ENCODE peak calls at places on chromosomes 16 and 17, in ten cellular contexts. One of them, this sample, is unnamed.

GRCh38 chr16:19884021-19884485 is 595 bp downstream of the GPRC5B start:
- DNase-seq in pancreas: peak; percentile 43
- DNase-seq in A549: no peak
- DNase-seq in astrocyte: no peak
- DNase-seq in mammary epithelial cell: no peak
- DNase-seq in breast epithelium: no peak
- DNase-seq in PC-9: peak; percentile 15
- DNase-seq in cardiac muscle cell: no peak
- DNase-seq in heart right ventricle: peak; percentile 34
- DNase-seq in GM23338: peak; percentile 35
- DNase-seq in this sample: no peak

GRCh38 chr16:84318091-84318975 is 23.7 kb downstream of the WFDC1 start:
- DNase-seq in mammary epithelial cell: no peak
- DNase-seq in breast epithelium: no peak
- DNase-seq in astrocyte: no peak
- DNase-seq in PC-9: no peak
- DNase-seq in heart right ventricle: no peak
- DNase-seq in GM23338: no peak
- DNase-seq in pancreas: no peak
- DNase-seq in cardiac muscle cell: no peak
- DNase-seq in A549: no peak
- DNase-seq in this sample: no peak

GRCh38 chr17:72004476-72005331 is 116.1 kb upstream of the SOX9 start:
- DNase-seq in cardiac muscle cell: peak; percentile 5
- DNase-seq in heart right ventricle: no peak
- DNase-seq in mammary epithelial cell: no peak
- DNase-seq in pancreas: no peak
- DNase-seq in breast epithelium: no peak
- DNase-seq in GM23338: peak; percentile 10
- DNase-seq in A549: no peak
- DNase-seq in astrocyte: peak; percentile 47
- DNase-seq in PC-9: no peak
- DNase-seq in this sample: no peak

GRCh38 chr17:50364715-50365114 is 8.3 kb downstream of the MRPL27 start:
- DNase-seq in GM23338: peak; percentile 60
- DNase-seq in PC-9: no peak
- DNase-seq in breast epithelium: no peak
- DNase-seq in cardiac muscle cell: no peak
- DNase-seq in heart right ventricle: no peak
- DNase-seq in pancreas: no peak
- DNase-seq in astrocyte: peak; percentile 33
- DNase-seq in A549: no peak
- DNase-seq in mammary epithelial cell: no peak
- DNase-seq in this sample: no peak

GRCh38 chr16:55842369-55843104 is 9.6 kb upstream of the CES1 start:
- DNase-seq in breast epithelium: no peak
- DNase-seq in A549: peak; percentile 64
- DNase-seq in mammary epithelial cell: peak; percentile 16
- DNase-seq in cardiac muscle cell: peak; percentile 63
- DNase-seq in GM23338: peak; percentile 76
- DNase-seq in PC-9: peak; percentile 18
- DNase-seq in pancreas: peak; percentile 36
- DNase-seq in astrocyte: peak; percentile 7
- DNase-seq in heart right ventricle: peak; percentile 35
- DNase-seq in this sample: no peak

GRCh38 chr16:85569615-85570212 is 43.4 kb upstream of the GSE1 start:
- DNase-seq in astrocyte: peak; percentile 86
- DNase-seq in pancreas: peak; percentile 33
- DNase-seq in mammary epithelial cell: peak; percentile 27
- DNase-seq in cardiac muscle cell: peak; percentile 82
- DNase-seq in heart right ventricle: no peak
- DNase-seq in GM23338: peak; percentile 66
- DNase-seq in breast epithelium: no peak
- DNase-seq in PC-9: peak; percentile 22
- DNase-seq in A549: no peak
- DNase-seq in this sample: no peak

GRCh38 chr17:37273419-37274051 is 102.2 kb upstream of the C17orf78 start:
- DNase-seq in A549: peak; percentile 15
- DNase-seq in cardiac muscle cell: peak; percentile 85
- DNase-seq in GM23338: peak; percentile 8
- DNase-seq in breast epithelium: no peak
- DNase-seq in PC-9: no peak
- DNase-seq in heart right ventricle: no peak
- DNase-seq in pancreas: no peak
- DNase-seq in mammary epithelial cell: no peak
- DNase-seq in astrocyte: no peak
- DNase-seq in this sample: no peak

GRCh38 chr16:71746442-71747046 is 22.0 kb upstream of the PHLPP2 start:
- DNase-seq in heart right ventricle: no peak
- DNase-seq in breast epithelium: no peak
- DNase-seq in pancreas: no peak
- DNase-seq in PC-9: peak; percentile 7
- DNase-seq in astrocyte: peak; percentile 18
- DNase-seq in mammary epithelial cell: peak; percentile 29
- DNase-seq in A549: peak; percentile 69
- DNase-seq in GM23338: peak; percentile 72
- DNase-seq in cardiac muscle cell: peak; percentile 61
- DNase-seq in this sample: no peak

GRCh38 chr17:31598921-31599571 is 207.6 kb downstream of the RAB11FIP4 start:
- DNase-seq in A549: peak; percentile 43
- DNase-seq in breast epithelium: no peak
- DNase-seq in GM23338: no peak
- DNase-seq in pancreas: no peak
- DNase-seq in mammary epithelial cell: no peak
- DNase-seq in astrocyte: no peak
- DNase-seq in heart right ventricle: no peak
- DNase-seq in cardiac muscle cell: no peak
- DNase-seq in PC-9: no peak
- DNase-seq in this sample: no peak

GRCh38 chr17:31596382-31597323 is 205.2 kb downstream of the RAB11FIP4 start:
- DNase-seq in astrocyte: peak; percentile 98
- DNase-seq in pancreas: no peak
- DNase-seq in A549: peak; percentile 86
- DNase-seq in breast epithelium: no peak
- DNase-seq in heart right ventricle: peak; percentile 78
- DNase-seq in PC-9: peak; percentile 88
- DNase-seq in GM23338: peak; percentile 32
- DNase-seq in mammary epithelial cell: peak; percentile 96
- DNase-seq in cardiac muscle cell: peak; percentile 96
- DNase-seq in this sample: peak; percentile 23

GRCh38 chr17:31595666-31596381 is 204.3 kb downstream of the RAB11FIP4 start:
- DNase-seq in breast epithelium: no peak
- DNase-seq in pancreas: no peak
- DNase-seq in PC-9: peak; percentile 63
- DNase-seq in A549: no peak
- DNase-seq in mammary epithelial cell: no peak
- DNase-seq in astrocyte: no peak
- DNase-seq in heart right ventricle: no peak
- DNase-seq in cardiac muscle cell: no peak
- DNase-seq in GM23338: no peak
- DNase-seq in this sample: no peak

GRCh38 chr17:31598388-31598760 is 206.9 kb downstream of the RAB11FIP4 start:
- DNase-seq in pancreas: no peak
- DNase-seq in cardiac muscle cell: no peak
- DNase-seq in mammary epithelial cell: no peak
- DNase-seq in breast epithelium: no peak
- DNase-seq in astrocyte: no peak
- DNase-seq in A549: no peak
- DNase-seq in GM23338: no peak
- DNase-seq in heart right ventricle: no peak
- DNase-seq in PC-9: no peak
- DNase-seq in this sample: no peak

GRCh38 chr17:31597646-31598387 is 206.3 kb downstream of the RAB11FIP4 start:
- DNase-seq in mammary epithelial cell: no peak
- DNase-seq in A549: no peak
- DNase-seq in GM23338: no peak
- DNase-seq in cardiac muscle cell: no peak
- DNase-seq in PC-9: no peak
- DNase-seq in breast epithelium: no peak
- DNase-seq in heart right ventricle: no peak
- DNase-seq in astrocyte: no peak
- DNase-seq in pancreas: no peak
- DNase-seq in this sample: no peak
- H3K27ac ChIP-seq in mammary epithelial cell: no peak overlapping the region
- H3K27ac ChIP-seq in A549: no peak overlapping the region
- H3K27ac ChIP-seq in GM23338: no peak overlapping the region
- H3K27ac ChIP-seq in cardiac muscle cell: no peak overlapping the region
- H3K27ac ChIP-seq in PC-9: no peak overlapping the region
- H3K27ac ChIP-seq in breast epithelium: no peak overlapping the region
- H3K27ac ChIP-seq in heart right ventricle: no peak overlapping the region
- H3K27ac ChIP-seq in astrocyte: no peak overlapping the region
- H3K27ac ChIP-seq in pancreas: no peak overlapping the region
- H3K27ac ChIP-seq in this sample: no peak overlapping the region

GRCh38 chr16:17053536-17054160 is 417.1 kb downstream of the XYLT1 start:
- DNase-seq in mammary epithelial cell: no peak
- DNase-seq in GM23338: peak; percentile 46
- DNase-seq in pancreas: no peak
- DNase-seq in breast epithelium: no peak
- DNase-seq in heart right ventricle: no peak
- DNase-seq in PC-9: no peak
- DNase-seq in cardiac muscle cell: no peak
- DNase-seq in astrocyte: no peak
- DNase-seq in A549: no peak
- DNase-seq in this sample: no peak
- TF ChIP-seq CTCF in mammary epithelial cell: peak; percentile 25
- TF ChIP-seq CTCF in GM23338: peak; percentile 51
- TF ChIP-seq CTCF in pancreas: no peak
- TF ChIP-seq CTCF in breast epithelium: no peak
- TF ChIP-seq CTCF in heart right ventricle: no peak
- TF ChIP-seq CTCF in PC-9: no peak
- TF ChIP-seq CTCF in cardiac muscle cell: no peak
- TF ChIP-seq CTCF in astrocyte: no peak
- TF ChIP-seq CTCF in A549: no peak
- TF ChIP-seq CTCF in this sample: no peak

DNA sequence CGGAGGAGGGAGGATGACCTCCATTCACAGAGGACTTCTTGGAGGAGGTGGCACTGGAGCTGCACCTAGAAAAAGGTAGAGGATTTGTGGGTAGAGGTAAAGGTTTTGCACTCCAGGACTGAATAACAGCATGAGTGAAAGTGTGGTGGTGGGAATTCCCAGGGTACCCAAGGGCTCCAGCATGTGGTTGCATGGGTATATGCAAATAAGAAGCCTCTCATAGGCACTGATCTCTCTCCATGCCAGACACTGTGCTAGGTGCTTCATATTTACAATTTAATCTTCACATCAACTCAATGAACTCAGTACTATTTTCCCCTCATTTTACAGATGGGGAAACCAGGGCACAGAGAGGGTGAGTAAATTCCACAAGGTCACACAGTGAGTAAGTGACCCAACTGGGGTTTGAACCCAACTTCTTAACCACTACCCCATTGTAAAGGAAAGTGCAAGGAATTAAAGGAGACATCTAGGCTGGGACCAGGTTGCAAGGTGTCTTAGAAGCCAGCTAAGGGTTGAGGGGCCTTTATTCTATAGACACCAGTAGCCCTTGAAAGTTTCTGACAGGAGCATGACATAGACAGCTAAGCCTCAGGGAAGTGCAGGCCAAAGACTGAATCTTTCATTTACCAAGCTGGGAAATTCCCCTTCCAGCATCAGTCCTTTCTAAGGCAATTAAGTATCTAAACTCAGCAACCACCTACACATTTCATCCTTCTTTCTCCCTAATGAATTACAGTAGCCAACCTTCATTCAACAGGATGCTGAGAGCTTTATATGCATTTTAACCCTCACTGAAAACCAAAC is 21.3 kb downstream of the SCNN1B start:
- DNase-seq in PC-9: no peak
- DNase-seq in mammary epithelial cell: peak; percentile 32
- DNase-seq in breast epithelium: no peak
- DNase-seq in pancreas: no peak
- DNase-seq in astrocyte: no peak
- DNase-seq in GM23338: no peak
- DNase-seq in cardiac muscle cell: no peak
- DNase-seq in A549: no peak
- DNase-seq in heart right ventricle: no peak
- DNase-seq in this sample: no peak
- H3K27ac ChIP-seq in PC-9: no peak overlapping the region
- H3K27ac ChIP-seq in mammary epithelial cell: no peak overlapping the region
- H3K27ac ChIP-seq in breast epithelium: no peak overlapping the region
- H3K27ac ChIP-seq in pancreas: no peak overlapping the region
- H3K27ac ChIP-seq in astrocyte: no peak overlapping the region
- H3K27ac ChIP-seq in GM23338: no peak overlapping the region
- H3K27ac ChIP-seq in cardiac muscle cell: no peak overlapping the region
- H3K27ac ChIP-seq in A549: no peak overlapping the region
- H3K27ac ChIP-seq in heart right ventricle: no peak overlapping the region
- H3K27ac ChIP-seq in this sample: no peak overlapping the region

GRCh38 chr16:66278604-66279262 is 87.8 kb upstream of the CDH5 start:
- DNase-seq in heart right ventricle: no peak
- DNase-seq in cardiac muscle cell: no peak
- DNase-seq in A549: no peak
- DNase-seq in GM23338: no peak
- DNase-seq in mammary epithelial cell: peak; percentile 90
- DNase-seq in PC-9: peak; percentile 58
- DNase-seq in breast epithelium: no peak
- DNase-seq in astrocyte: no peak
- DNase-seq in pancreas: no peak
- DNase-seq in this sample: no peak
- TF ChIP-seq CTCF in heart right ventricle: no peak
- TF ChIP-seq CTCF in cardiac muscle cell: no peak
- TF ChIP-seq CTCF in A549: no peak
- TF ChIP-seq CTCF in GM23338: peak; percentile 32
- TF ChIP-seq CTCF in mammary epithelial cell: peak; percentile 77
- TF ChIP-seq CTCF in PC-9: peak; percentile 81
- TF ChIP-seq CTCF in breast epithelium: no peak
- TF ChIP-seq CTCF in astrocyte: no peak
- TF ChIP-seq CTCF in pancreas: no peak
- TF ChIP-seq CTCF in this sample: no peak